ENCODE peak calls at places on chromosomes 2 and 18, in seven cellular contexts. Y is tibial artery; M is H9; X is right cardiac atrium; U is Peyer's patch; W is naive thymus-derived CD4-positive, alpha-beta T cell; J is bronchial epithelial cell. N is an unnamed sample.

GRCh38 chr2:43210467-43211303 is 15.7 kb downstream of the ZFP36L2 start:
- DNase-seq in Y (peak; percentile 75), M (no peak), X (peak; percentile 57), U (peak; percentile 30), W (peak; percentile 67), J (peak; percentile 12), N (no peak)

GRCh38 chr2:134466141-134466540 is 212.3 kb downstream of the MGAT5 start:
- DNase-seq in Y (peak; percentile 17), M (peak; percentile 61), X (no peak), U (peak; percentile 37), W (peak; percentile 31), J (peak; percentile 53), N (no peak)

GRCh38 chr2:223901311-223901710 is 43.8 kb downstream of the WDFY1 start:
- DNase-seq in Y (no peak), M (no peak), X (no peak), U (no peak), W (no peak), J (no peak), N (no peak)

GRCh38 chr2:226995625-226996041 is 159.8 kb downstream of the RHBDD1 start:
- DNase-seq in Y (peak; percentile 71), M (no peak), X (peak; percentile 65), U (no peak), W (no peak), J (peak; percentile 55), N (no peak)

GRCh38 chr2:238947243-238947760 is 99.4 kb downstream of the TWIST2 start:
- DNase-seq in Y (peak; percentile 50), M (peak; percentile 12), X (no peak), U (no peak), W (no peak), J (no peak), N (no peak)

GRCh38 chr18:61901334-61901986 is 8.7 kb upstream of the RNF152 start:
- DNase-seq in Y (peak; percentile 67), M (peak; percentile 79), X (no peak), U (no peak), W (peak; percentile 50), J (peak; percentile 71), N (no peak)

GRCh38 chr2:149561309-149561926 is 26.2 kb downstream of the MMADHC start:
- DNase-seq in Y (no peak), M (no peak), X (no peak), U (no peak), W (peak; percentile 52), J (peak; percentile 42), N (no peak)

GRCh38 chr2:205170399-205170798 is 511.9 kb upstream of the NRP2 start:
- DNase-seq in Y (no peak), M (peak; percentile 28), X (no peak), U (no peak), W (no peak), J (no peak), N (no peak)

GRCh38 chr2:115105966-115106365 is 663.5 kb downstream of the DPP10 start:
- DNase-seq in Y (no peak), M (no peak), X (no peak), U (no peak), W (no peak), J (no peak), N (no peak)

GRCh38 chr2:109624339-109624738 is 10.2 kb downstream of the SOWAHC start:
- DNase-seq in Y (no peak), M (no peak), X (no peak), U (no peak), W (no peak), J (no peak), N (no peak)

GRCh38 chr18:66676699-66677098 is 72.8 kb upstream of the CDH19 start:
- DNase-seq in Y (no peak), M (no peak), X (no peak), U (no peak), W (no peak), J (no peak), N (no peak)

GRCh38 chr18:10350661-10351060 is 103.8 kb upstream of the APCDD1 start:
- DNase-seq in Y (no peak), M (no peak), X (no peak), U (no peak), W (no peak), J (no peak), N (no peak)

GRCh38 chr2:186399082-186399644 is 86.9 kb upstream of the ZC3H15 start:
- DNase-seq in Y (no peak), M (no peak), X (no peak), U (no peak), W (no peak), J (no peak), N (no peak)

GRCh38 chr2:96233880-96234316 is 25.3 kb upstream of the STARD7 start:
- DNase-seq in Y (no peak), M (no peak), X (no peak), U (peak; percentile 51), W (no peak), J (no peak), N (no peak)

GRCh38 chr2:240358080-240358479 is 77.4 kb upstream of the GPC1 start:
- DNase-seq in Y (peak; percentile 44), M (no peak), X (no peak), U (no peak), W (no peak), J (no peak), N (no peak)

GRCh38 chr2:42486145-42486906 is 7.5 kb downstream of the KCNG3 start:
- DNase-seq in Y (no peak), M (no peak), X (no peak), U (no peak), W (no peak), J (no peak), N (no peak)

GRCh38 chr2:180893752-180894151 is 86.7 kb upstream of the UBE2E3 start:
- DNase-seq in Y (no peak), M (no peak), X (no peak), U (no peak), W (no peak), J (no peak), N (no peak)

GRCh38 chr2:238263204-238264071 is 23.6 kb upstream of the HES6 start:
- DNase-seq in Y (peak; percentile 97), M (peak; percentile 94), X (peak; percentile 93), U (peak; percentile 78), W (peak; percentile 71), J (peak; percentile 72), N (peak; percentile 59)

GRCh38 chr2:201962766-201963555 is 70.7 kb upstream of the FZD7 start:
- DNase-seq in Y (no peak), M (no peak), X (no peak), U (no peak), W (no peak), J (no peak), N (no peak)

GRCh38 chr2:57878573-57878910 is 168.1 kb upstream of the VRK2 start:
- DNase-seq in Y (no peak), M (no peak), X (no peak), U (no peak), W (no peak), J (no peak), N (no peak)

GRCh38 chr2:190838492-190838910 is 42.1 kb upstream of the GLS start:
- DNase-seq in Y (no peak), M (no peak), X (no peak), U (no peak), W (no peak), J (peak; percentile 75), N (no peak)

GRCh38 chr2:201984800-201985525 is 48.7 kb upstream of the FZD7 start:
- DNase-seq in Y (no peak), M (no peak), X (peak; percentile 25), U (no peak), W (peak; percentile 7), J (no peak), N (no peak)

GRCh38 chr2:157261199-157261782 is 3.8 kb downstream of the GALNT5 start:
- DNase-seq in Y (no peak), M (no peak), X (no peak), U (no peak), W (no peak), J (peak; percentile 95), N (no peak)

GRCh38 chr18:78777992-78778391 is 201.6 kb upstream of the SALL3 start:
- DNase-seq in Y (no peak), M (no peak), X (no peak), U (no peak), W (no peak), J (no peak), N (no peak)

GRCh38 chr2:1814616-1815015 is 70.3 kb upstream of the PXDN start:
- DNase-seq in Y (no peak), M (no peak), X (peak; percentile 4), U (no peak), W (no peak), J (no peak), N (no peak)
- H3K27me3 ChIP-seq in Y (no peaks in the 10 kb centered on the region), M (no peaks in the 10 kb centered on the region), X (no peaks in the 10 kb centered on the region), U (no peaks in the 10 kb centered on the region), W (no peaks in the 10 kb centered on the region), J (no peaks in the 10 kb centered on the region), N (no peaks in the 10 kb centered on the region)

GRCh38 chr2:174325373-174325772 is 9.4 kb upstream of the SP9 start:
- DNase-seq in Y (no peak), M (no peak), X (no peak), U (no peak), W (no peak), J (no peak), N (no peak)
- H3K27me3 ChIP-seq in Y (peaks cover 3% of the 10 kb centered on the region), M (peaks cover 49% of the 10 kb centered on the region), X (peaks cover 5% of the 10 kb centered on the region), U (no peaks in the 10 kb centered on the region), W (peaks cover 36% of the 10 kb centered on the region), J (peaks cover 37% of the 10 kb centered on the region), N (peaks cover 63% of the 10 kb centered on the region)

GRCh38 chr2:172298009-172298408 is 129.4 kb upstream of the ITGA6 start:
- DNase-seq in Y (no peak), M (no peak), X (no peak), U (no peak), W (no peak), J (no peak), N (no peak)
- H3K27me3 ChIP-seq in Y (no peaks in the 10 kb centered on the region), M (no peaks in the 10 kb centered on the region), X (no peaks in the 10 kb centered on the region), U (no peaks in the 10 kb centered on the region), W (peaks cover 2% of the 10 kb centered on the region), J (no peaks in the 10 kb centered on the region), N (no peaks in the 10 kb centered on the region)

GRCh38 chr2:10079192-10079930 is 850 bp downstream of the CYS1 start:
- DNase-seq in Y (peak; percentile 75), M (peak; percentile 47), X (peak; percentile 54), U (no peak), W (peak; percentile 37), J (peak; percentile 13), N (no peak)

GRCh38 chr2:10076988-10077527 is 3.2 kb downstream of the CYS1 start:
- DNase-seq in Y (no peak), M (no peak), X (no peak), U (no peak), W (no peak), J (no peak), N (no peak)

GRCh38 chr2:10078704-10079191 is 1.5 kb downstream of the CYS1 start:
- DNase-seq in Y (no peak), M (no peak), X (no peak), U (no peak), W (no peak), J (no peak), N (no peak)

GRCh38 chr2:10076511-10076910 is 3.7 kb downstream of the CYS1 start:
- DNase-seq in Y (no peak), M (no peak), X (no peak), U (no peak), W (no peak), J (no peak), N (no peak)

GRCh38 chr2:10078001-10078400 is 2.2 kb downstream of the CYS1 start:
- DNase-seq in Y (no peak), M (no peak), X (no peak), U (no peak), W (no peak), J (no peak), N (no peak)
- H3K27me3 ChIP-seq in Y (no peaks in the 10 kb centered on the region), M (peaks cover 9% of the 10 kb centered on the region), X (no peaks in the 10 kb centered on the region), U (no peaks in the 10 kb centered on the region), W (no peaks in the 10 kb centered on the region), J (peaks cover 16% of the 10 kb centered on the region), N (peaks cover 40% of the 10 kb centered on the region)